ENCODE peak calls at places on chromosomes 3 and 15, in nine cellular contexts. L, D, V, E, I, M, Y, K and J are unnamed samples.

GRCh38 chr15:27973886-27974285 is 125.2 kb downstream of the OCA2 start:
- DNase-seq in E (no peak), V (no peak), K (no peak), L (no peak), M (no peak), Y (no peak), D (no peak), I (no peak), J (no peak)

GRCh38 chr3:168885028-168885427 is 778.5 kb downstream of the MECOM start:
- DNase-seq in M (no peak), Y (no peak), L (peak; percentile 39), E (no peak), V (no peak), I (peak; percentile 77), D (no peak), K (no peak), J (no peak)

GRCh38 chr3:123353852-123354238 is 95.0 kb downstream of the ADCY5 start:
- DNase-seq in L (no peak), Y (no peak), M (no peak), K (no peak), D (no peak), E (no peak), V (no peak), I (no peak), J (no peak)

GRCh38 chr3:165170236-165170635 is 25.9 kb downstream of the SLITRK3 start:
- DNase-seq in I (no peak), M (no peak), Y (no peak), V (no peak), E (no peak), D (no peak), L (no peak), K (no peak), J (no peak)

GRCh38 chr15:71386448-71387236 is 271.4 kb downstream of the THSD4 start:
- DNase-seq in M (no peak), E (no peak), L (no peak), V (peak; percentile 29), D (no peak), I (no peak), K (no peak), Y (peak; percentile 15), J (no peak)

GRCh38 chr3:133938770-133939495 is 43.3 kb upstream of the RAB6B start:
- DNase-seq in V (no peak), M (no peak), I (peak; percentile 60), E (no peak), D (peak; percentile 7), Y (no peak), K (no peak), L (no peak), J (no peak)

GRCh38 chr3:78483070-78483469 is 1284.7 kb downstream of the ROBO1 start:
- DNase-seq in K (no peak), L (no peak), Y (no peak), M (no peak), V (peak; percentile 71), I (no peak), E (no peak), D (no peak), J (no peak)

GRCh38 chr3:81352867-81353266 is 408.6 kb downstream of the GBE1 start:
- DNase-seq in I (peak; percentile 21), K (no peak), Y (no peak), L (no peak), E (no peak), V (peak; percentile 70), M (peak; percentile 13), D (no peak), J (no peak)

GRCh38 chr15:26051771-26052685 is 188.9 kb upstream of the ATP10A start:
- DNase-seq in M (no peak), E (peak; percentile 61), I (no peak), D (peak; percentile 21), Y (no peak), L (no peak), K (peak; percentile 89), V (no peak), J (no peak)

GRCh38 chr3:122564155-122564912 is at the start of the genes DTX3L and PARP9:
- DNase-seq in L (no peak), V (peak; percentile 76), E (peak; percentile 83), Y (peak; percentile 37), M (peak; percentile 87), K (peak; percentile 92), D (peak; percentile 89), I (peak; percentile 77), J (peak; percentile 83)

GRCh38 chr15:78206326-78207109 is 27.8 kb downstream of the ACSBG1 start:
- DNase-seq in L (no peak), E (no peak), K (no peak), V (peak; percentile 48), M (no peak), Y (no peak), D (no peak), I (no peak), J (peak; percentile 57)

GRCh38 chr3:109977903-109978302 is 640.6 kb upstream of the DPPA4 start:
- DNase-seq in M (no peak), E (no peak), L (no peak), V (peak; percentile 7), I (no peak), D (no peak), Y (no peak), K (no peak), J (no peak)

GRCh38 chr3:177452487-177452886 is 255.2 kb upstream of the TBL1XR1 start:
- DNase-seq in E (no peak), K (no peak), L (peak; percentile 85), D (no peak), M (no peak), I (peak; percentile 96), Y (no peak), V (no peak), J (no peak)

GRCh38 chr15:101014276-101014675 is 95.1 kb downstream of the LRRK1 start:
- DNase-seq in L (no peak), I (no peak), K (no peak), Y (no peak), D (no peak), M (peak; percentile 3), E (no peak), V (no peak), J (peak; percentile 54)

GRCh38 chr3:39146083-39146501 is 7.3 kb downstream of the CSRNP1 start:
- DNase-seq in E (no peak), M (peak; percentile 53), L (no peak), K (peak; percentile 75), Y (no peak), V (no peak), D (peak; percentile 47), I (no peak), J (no peak)

GRCh38 chr3:46933261-46933660 is 43.3 kb downstream of the CCDC12 start:
- DNase-seq in E (no peak), M (no peak), K (no peak), D (no peak), V (no peak), Y (no peak), L (no peak), I (no peak), J (no peak)

GRCh38 chr3:46932455-46933225 is 43.9 kb downstream of the CCDC12 start:
- DNase-seq in V (no peak), L (no peak), D (no peak), Y (no peak), E (no peak), M (no peak), K (no peak), I (no peak), J (no peak)

GRCh38 chr3:46930176-46930944 is 46.2 kb downstream of the CCDC12 start:
- DNase-seq in L (no peak), K (no peak), M (no peak), Y (no peak), I (no peak), V (no peak), D (no peak), E (no peak), J (no peak)

GRCh38 chr3:46930945-46931403 is 45.6 kb downstream of the CCDC12 start:
- DNase-seq in Y (no peak), E (no peak), I (no peak), M (no peak), K (no peak), V (peak; percentile 83), L (no peak), D (no peak), J (no peak)

DNA sequence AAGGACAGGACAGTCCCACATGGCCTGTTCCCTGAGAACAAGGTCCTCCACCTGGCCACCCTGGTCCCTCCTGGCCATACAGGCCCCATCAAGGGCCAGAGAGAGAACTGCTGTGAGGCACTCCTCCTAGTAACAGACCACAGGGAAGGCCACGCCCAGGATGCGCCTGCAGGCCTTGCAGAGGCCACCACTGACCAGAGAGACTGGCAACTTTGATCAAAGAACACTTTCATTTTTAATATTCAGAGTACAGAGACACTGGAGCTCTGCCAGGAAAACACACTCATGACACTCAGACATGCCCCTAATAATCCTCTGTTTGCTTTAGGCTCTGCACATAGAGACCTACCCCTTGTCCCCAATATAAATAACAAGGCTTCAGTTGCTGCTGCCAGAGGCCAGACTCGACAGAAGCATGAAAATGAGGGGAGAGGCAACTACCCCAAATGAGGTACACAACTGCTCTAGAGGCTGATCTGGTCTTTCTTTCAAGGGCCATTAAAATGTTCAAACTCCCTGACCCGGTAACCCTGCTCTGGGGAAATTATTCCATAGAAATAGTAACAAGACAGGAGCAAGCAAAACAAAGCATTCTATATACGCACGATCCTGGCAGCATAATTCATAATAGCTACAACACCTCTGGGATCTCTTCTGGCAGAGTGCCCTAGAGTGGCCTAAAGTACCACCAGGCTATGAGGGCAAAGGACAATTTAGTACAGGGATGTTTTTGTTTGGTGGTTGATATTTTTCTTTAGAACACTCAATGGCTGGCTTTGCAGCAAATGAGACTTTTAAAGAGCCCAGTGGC is 44.7 kb downstream of the CCDC12 start:
- DNase-seq in M (no peak), V (no peak), K (peak; percentile 86), Y (no peak), I (no peak), D (peak; percentile 67), E (no peak), L (no peak), J (no peak)
- H3K36me3 ChIP-seq in M (no peaks in the 10 kb centered on the region), V (no peaks in the 10 kb centered on the region), K (no peaks in the 10 kb centered on the region), Y (peaks cover 62% of the 10 kb centered on the region), I (peaks cover 3% of the 10 kb centered on the region), D (peaks cover 7% of the 10 kb centered on the region), E (no peaks in the 10 kb centered on the region), L (no peaks in the 10 kb centered on the region), J (no peaks in the 10 kb centered on the region)

DNA sequence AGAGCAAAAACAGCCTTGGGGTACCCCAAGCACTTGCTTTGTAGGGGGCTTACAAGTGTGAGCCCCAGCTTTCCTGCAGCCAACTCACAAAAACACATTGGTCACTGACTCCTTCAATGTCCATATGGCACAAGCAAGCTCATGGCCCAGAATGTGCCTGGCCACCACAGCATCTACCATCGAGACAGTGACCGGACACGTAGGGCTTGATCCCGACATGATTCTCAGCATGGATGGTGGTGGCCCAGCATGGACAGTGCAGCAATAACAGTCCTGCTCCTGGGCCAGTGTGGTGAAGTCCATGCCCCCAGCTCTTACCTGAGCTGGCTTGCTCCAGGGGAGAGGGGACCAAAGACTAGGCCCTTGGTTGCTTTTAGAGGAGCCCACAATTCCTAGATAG is 6.0 kb downstream of the UNC45A start:
- DNase-seq in I (no peak), D (no peak), L (no peak), V (no peak), Y (no peak), M (no peak), E (no peak), K (no peak), J (no peak)
- H3K36me3 ChIP-seq in I (peaks cover 31% of the 10 kb centered on the region), D (peaks cover 94% of the 10 kb centered on the region), L (peaks cover 4% of the 10 kb centered on the region), V (peaks cover 19% of the 10 kb centered on the region), Y (peaks cover 87% of the 10 kb centered on the region), M (peaks cover 55% of the 10 kb centered on the region), E (no peaks in the 10 kb centered on the region), K (peaks cover 14% of the 10 kb centered on the region), J (peaks cover 76% of the 10 kb centered on the region)

GRCh38 chr15:43404130-43404529 is 33.2 kb downstream of the TUBGCP4 start:
- DNase-seq in L (no peak), M (no peak), V (no peak), Y (no peak), D (no peak), E (no peak), K (no peak), I (no peak), J (no peak)
- H3K36me3 ChIP-seq in L (peaks cover 3% of the 10 kb centered on the region), M (peaks cover 49% of the 10 kb centered on the region), V (peaks cover 21% of the 10 kb centered on the region), Y (peaks cover 99% of the 10 kb centered on the region), D (peaks cover 100% of the 10 kb centered on the region), E (no peaks in the 10 kb centered on the region), K (peaks cover 7% of the 10 kb centered on the region), I (peaks cover 24% of the 10 kb centered on the region), J (peaks cover 85% of the 10 kb centered on the region)

GRCh38 chr3:52401551-52401950 is 43.4 kb downstream of the SEMA3G start:
- DNase-seq in M (no peak), D (no peak), Y (no peak), I (no peak), L (no peak), V (no peak), E (no peak), K (peak; percentile 17), J (no peak)
- H3K36me3 ChIP-seq in M (peaks cover 46% of the 10 kb centered on the region), D (peaks cover 56% of the 10 kb centered on the region), Y (peaks cover 66% of the 10 kb centered on the region), I (peaks cover 34% of the 10 kb centered on the region), L (peaks cover 8% of the 10 kb centered on the region), V (peaks cover 14% of the 10 kb centered on the region), E (no peaks in the 10 kb centered on the region), K (no peaks in the 10 kb centered on the region), J (peaks cover 61% of the 10 kb centered on the region)